ENCODE peak calls at places on chromosomes 6 and 20, in ten cellular contexts. E is Calu3; X is NCI-H1417; F is posterior cingulate gyrus; Z is activated effector memory CD4-positive, alpha-beta T cell treated with Interleukin-2 at 50 U/mL for 16 hours; R is left cardiac atrium; I is GM23248; K is uterus; U is GM12865; Q is T-helper 17 cell. L is an unnamed sample.

GRCh38 chr6:100881707-100882040 is 545 bp upstream of the ASCC3 start:
- DNase-seq in E (no peak), X (no peak), F (no peak), Z (no peak), R (no peak), I (peak; percentile 40), K (no peak), U (no peak), Q (no peak), L (no peak)

GRCh38 chr6:28922004-28922840 is 1.6 kb downstream of the TRIM27 start:
- DNase-seq in E (peak; percentile 61), X (peak; percentile 23), F (no peak), Z (peak; percentile 20), R (no peak), I (peak; percentile 73), K (no peak), U (no peak), Q (no peak), L (no peak)

GRCh38 chr6:130906736-130907381 is 79.7 kb downstream of the SMLR1 start:
- DNase-seq in E (no peak), X (no peak), F (no peak), Z (no peak), R (no peak), I (peak; percentile 76), K (no peak), U (peak; percentile 16), Q (no peak), L (no peak)

GRCh38 chr20:41664584-41664983 is 46.4 kb upstream of the CHD6 start:
- DNase-seq in E (no peak), X (peak; percentile 19), F (no peak), Z (no peak), R (no peak), I (peak; percentile 23), K (no peak), U (peak; percentile 66), Q (no peak), L (no peak)

GRCh38 chr6:26044140-26045045 is 42.8 kb upstream of the HFE start:
- DNase-seq in E (no peak), X (peak; percentile 72), F (no peak), Z (peak; percentile 39), R (peak; percentile 61), I (peak; percentile 68), K (peak; percentile 33), U (peak; percentile 67), Q (no peak), L (peak; percentile 60)

GRCh38 chr6:144296973-144297372 is 11.8 kb downstream of the UTRN start:
- DNase-seq in E (no peak), X (no peak), F (no peak), Z (no peak), R (peak; percentile 39), I (no peak), K (peak; percentile 66), U (no peak), Q (no peak), L (no peak)

GRCh38 chr6:157274471-157275226 is 48.7 kb downstream of the TMEM242 start:
- DNase-seq in E (peak; percentile 81), X (peak; percentile 92), F (peak; percentile 58), Z (peak; percentile 78), R (peak; percentile 81), I (peak; percentile 88), K (peak; percentile 76), U (peak; percentile 81), Q (peak; percentile 86), L (peak; percentile 90)

GRCh38 chr6:11774392-11774791 is 4.2 kb downstream of the ADTRP start:
- DNase-seq in E (no peak), X (no peak), F (no peak), Z (no peak), R (no peak), I (no peak), K (no peak), U (no peak), Q (no peak), L (no peak)

GRCh38 chr6:53199156-53199555 is 50.5 kb upstream of the GCM1 start:
- DNase-seq in E (no peak), X (no peak), F (no peak), Z (no peak), R (no peak), I (no peak), K (no peak), U (peak; percentile 68), Q (no peak), L (no peak)

GRCh38 chr6:28940294-28940858 is 16.6 kb upstream of the TRIM27 start:
- DNase-seq in E (peak; percentile 75), X (peak; percentile 85), F (peak; percentile 15), Z (peak; percentile 13), R (peak; percentile 47), I (no peak), K (peak; percentile 35), U (peak; percentile 72), Q (no peak), L (no peak)

GRCh38 chr20:11451793-11452291 is 465.9 kb upstream of the BTBD3 start:
- DNase-seq in E (no peak), X (no peak), F (no peak), Z (no peak), R (no peak), I (no peak), K (peak; percentile 34), U (no peak), Q (no peak), L (no peak)

GRCh38 chr6:125153541-125154183 is at the start of gene TPD52L1:
- DNase-seq in E (peak; percentile 82), X (peak; percentile 64), F (peak; percentile 75), Z (peak; percentile 30), R (peak; percentile 84), I (peak; percentile 76), K (peak; percentile 66), U (peak; percentile 71), Q (peak; percentile 29), L (peak; percentile 89)

GRCh38 chr20:19756756-19757486 is 1.1 kb upstream of the RIN2 start:
- DNase-seq in E (no peak), X (peak; percentile 84), F (no peak), Z (no peak), R (no peak), I (no peak), K (no peak), U (no peak), Q (no peak), L (no peak)

GRCh38 chr6:7832904-7833752 is 77.5 kb downstream of the TXNDC5 start:
- DNase-seq in E (no peak), X (no peak), F (no peak), Z (no peak), R (no peak), I (no peak), K (no peak), U (no peak), Q (no peak), L (no peak)